ENCODE peak calls at places on chromosomes 1 and 21, in six cellular contexts. W is tibial nerve, D is ovary, N is upper lobe of left lung, J is suprapubic skin, V is A549. K is an unnamed sample.

GRCh38 chr1:205543351-205544305 is 39.2 kb downstream of the CDK18 start:
- DNase-seq in W (peak; percentile 35), D (peak; percentile 83), N (peak; percentile 82), J (peak; percentile 87), V (no peak), K (peak; percentile 84)

GRCh38 chr1:155178441-155179106 is 4.9 kb downstream of the TRIM46 start:
- DNase-seq in W (peak; percentile 19), D (peak; percentile 27), N (peak; percentile 35), J (peak; percentile 64), V (no peak), K (peak; percentile 56)

GRCh38 chr21:27132270-27132669 is 165.4 kb upstream of the ADAMTS5 start:
- DNase-seq in W (no peak), D (no peak), N (no peak), J (no peak), V (no peak), K (no peak)

GRCh38 chr1:240499012-240499411 is 112.9 kb downstream of the GREM2 start:
- DNase-seq in W (no peak), D (no peak), N (no peak), J (no peak), V (no peak), K (no peak)

GRCh38 chr1:98364544-98364943 is 297.0 kb upstream of the SNX7 start:
- DNase-seq in W (no peak), D (no peak), N (no peak), J (no peak), V (no peak), K (no peak)

GRCh38 chr1:178683304-178683703 is 41.7 kb upstream of the RALGPS2 start:
- DNase-seq in W (no peak), D (no peak), N (no peak), J (no peak), V (no peak), K (no peak)

GRCh38 chr1:180519846-180520245 is 17.5 kb upstream of the ACBD6 start:
- DNase-seq in W (no peak), D (no peak), N (no peak), J (no peak), V (no peak), K (no peak)

GRCh38 chr21:25506887-25507286 is 100.4 kb downstream of the MRPL39 start:
- DNase-seq in W (no peak), D (no peak), N (no peak), J (no peak), V (no peak), K (no peak)

GRCh38 chr1:58468612-58469493 is 77.7 kb downstream of the OMA1 start:
- DNase-seq in W (no peak), D (no peak), N (no peak), J (no peak), V (no peak), K (no peak)

GRCh38 chr1:109335091-109335490 is 28.3 kb upstream of the MYBPHL start:
- DNase-seq in W (no peak), D (no peak), N (no peak), J (no peak), V (no peak), K (no peak)

GRCh38 chr1:63155437-63155836 is 166.9 kb upstream of the FOXD3 start:
- DNase-seq in W (no peak), D (no peak), N (no peak), J (no peak), V (no peak), K (no peak)

GRCh38 chr1:241375906-241376305 is 18.9 kb upstream of the RGS7 start:
- DNase-seq in W (no peak), D (no peak), N (no peak), J (no peak), V (no peak), K (no peak)

GRCh38 chr1:173355281-173356031 is 121.7 kb upstream of the PRDX6 start:
- DNase-seq in W (no peak), D (no peak), N (no peak), J (no peak), V (no peak), K (no peak)

GRCh38 chr1:38376577-38376976 is 330.0 kb upstream of the POU3F1 start:
- DNase-seq in W (no peak), D (no peak), N (no peak), J (no peak), V (no peak), K (no peak)

GRCh38 chr21:45362748-45363145 is 42.2 kb upstream of the COL18A1 start:
- DNase-seq in W (no peak), D (no peak), N (no peak), J (no peak), V (no peak), K (no peak)

GRCh38 chr21:45361033-45361997 is 43.6 kb upstream of the COL18A1 start:
- DNase-seq in W (no peak), D (no peak), N (no peak), J (no peak), V (no peak), K (no peak)

GRCh38 chr21:45364464-45365185 is 40.3 kb upstream of the COL18A1 start:
- DNase-seq in W (peak; percentile 47), D (peak; percentile 63), N (no peak), J (no peak), V (peak; percentile 48), K (peak; percentile 89)

GRCh38 chr21:45363921-45364463 is 41.0 kb upstream of the COL18A1 start:
- DNase-seq in W (peak; percentile 86), D (peak; percentile 87), N (peak; percentile 64), J (peak; percentile 91), V (peak; percentile 86), K (peak; percentile 95)

GRCh38 chr21:45362077-45362747 is 42.8 kb upstream of the COL18A1 start:
- DNase-seq in W (no peak), D (no peak), N (no peak), J (no peak), V (no peak), K (no peak)
- TF ChIP-seq EP300 in W (no peak), D (no peak), N (no peak), J (no peak), V (no peak), K (no peak)

GRCh38 chr1:160924791-160925651 is 29.6 kb downstream of the ITLN2 start:
- DNase-seq in W (no peak), D (no peak), N (peak; percentile 43), J (no peak), V (no peak), K (no peak)

GRCh38 chr1:160925652-160926241 is 28.9 kb downstream of the ITLN2 start:
- DNase-seq in W (no peak), D (no peak), N (peak; percentile 28), J (no peak), V (peak; percentile 12), K (no peak)
- H3K9me3 ChIP-seq in W (no peaks in the 10 kb centered on the region), D (peaks cover 3% of the 10 kb centered on the region), N (peaks cover 3% of the 10 kb centered on the region), J (peaks cover 5% of the 10 kb centered on the region), V (no peaks in the 10 kb centered on the region), K (peaks cover 9% of the 10 kb centered on the region)

DNA sequence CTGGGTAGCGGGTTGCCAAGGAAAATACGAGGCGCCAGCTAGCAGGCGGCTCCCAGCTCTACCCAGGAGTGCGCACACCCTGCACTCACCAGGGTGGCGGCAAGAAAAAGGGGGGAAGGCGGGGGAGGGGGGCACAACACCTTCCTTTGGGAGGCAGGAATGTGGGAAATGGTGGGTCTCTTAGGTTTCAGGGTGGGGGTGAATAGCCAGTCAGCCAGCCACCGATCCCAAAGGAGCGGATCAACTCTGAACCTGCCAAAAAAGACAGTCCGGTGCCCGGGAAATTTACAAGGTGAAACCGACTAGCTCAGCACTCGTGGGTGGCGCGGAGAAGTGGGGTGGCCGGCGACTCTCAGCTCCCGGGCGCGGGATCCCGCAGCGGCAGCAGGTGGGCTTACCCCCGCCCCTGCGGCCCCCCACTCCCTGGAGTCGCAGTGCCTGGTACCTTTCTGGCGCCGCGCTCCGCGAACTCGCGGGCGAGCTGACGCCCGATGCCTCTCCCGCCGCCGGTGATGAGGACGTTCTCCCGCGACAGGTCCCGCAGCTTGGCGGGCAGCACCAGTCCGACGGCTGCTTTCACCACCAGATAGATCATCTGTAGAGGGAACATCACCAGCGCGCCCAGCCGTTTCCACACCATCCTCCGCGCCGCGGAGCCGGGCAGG is 1.2 kb downstream of the DHRS3 start:
- DNase-seq in W (no peak), D (peak; percentile 63), N (peak; percentile 41), J (no peak), V (no peak), K (peak; percentile 81)
- TF ChIP-seq POLR2A in W (no peak), D (no peak), N (no peak), J (peak; percentile 9), V (peak; percentile 21), K (no peak)

GRCh38 chr21:34817821-34818662 is 149.2 kb downstream of the CLIC6 start:
- DNase-seq in W (no peak), D (no peak), N (no peak), J (no peak), V (no peak), K (no peak)
- TF ChIP-seq EP300 in W (no peak), D (no peak), N (no peak), J (no peak), V (no peak), K (no peak)

K was measured in sigmoid colon.